ENCODE peak calls at places on chromosome 16, in ten cellular contexts. One of them, this sample, is unnamed.

GRCh38 chr16:85712841-85713240 is 24.1 kb upstream of the GINS2 start:
- DNase-seq in ovary: no peak
- DNase-seq in tibial nerve: no peak
- DNase-seq in GM12878: no peak
- DNase-seq in esophagus squamous epithelium: no peak
- DNase-seq in prostate gland: no peak
- DNase-seq in A549: no peak
- DNase-seq in Peyer's patch: no peak
- DNase-seq in adrenal gland: no peak
- DNase-seq in transverse colon: no peak
- DNase-seq in this sample: no peak

GRCh38 chr16:77288222-77288621 is 89.0 kb downstream of the SYCE1L start:
- DNase-seq in Peyer's patch: no peak
- DNase-seq in tibial nerve: no peak
- DNase-seq in ovary: no peak
- DNase-seq in prostate gland: no peak
- DNase-seq in esophagus squamous epithelium: no peak
- DNase-seq in transverse colon: no peak
- DNase-seq in GM12878: no peak
- DNase-seq in adrenal gland: no peak
- DNase-seq in A549: no peak
- DNase-seq in this sample: no peak

GRCh38 chr16:83205896-83206295 is 579.1 kb downstream of the CDH13 start:
- DNase-seq in ovary: no peak
- DNase-seq in adrenal gland: no peak
- DNase-seq in tibial nerve: no peak
- DNase-seq in esophagus squamous epithelium: no peak
- DNase-seq in Peyer's patch: no peak
- DNase-seq in prostate gland: no peak
- DNase-seq in A549: no peak
- DNase-seq in transverse colon: no peak
- DNase-seq in GM12878: no peak
- DNase-seq in this sample: no peak

GRCh38 chr16:14088155-14088753 is 17.1 kb downstream of the MRTFB start:
- DNase-seq in transverse colon: no peak
- DNase-seq in Peyer's patch: no peak
- DNase-seq in A549: no peak
- DNase-seq in prostate gland: no peak
- DNase-seq in tibial nerve: no peak
- DNase-seq in adrenal gland: no peak
- DNase-seq in esophagus squamous epithelium: no peak
- DNase-seq in ovary: no peak
- DNase-seq in GM12878: no peak
- DNase-seq in this sample: no peak

GRCh38 chr16:79312502-79312901 is 288.0 kb downstream of the MAF start:
- DNase-seq in prostate gland: no peak
- DNase-seq in tibial nerve: no peak
- DNase-seq in adrenal gland: no peak
- DNase-seq in ovary: no peak
- DNase-seq in A549: no peak
- DNase-seq in transverse colon: no peak
- DNase-seq in GM12878: no peak
- DNase-seq in Peyer's patch: no peak
- DNase-seq in esophagus squamous epithelium: no peak
- DNase-seq in this sample: no peak

GRCh38 chr16:23836404-23837291 is 865 bp downstream of the PRKCB start:
- DNase-seq in adrenal gland: no peak
- DNase-seq in tibial nerve: no peak
- DNase-seq in Peyer's patch: peak
- DNase-seq in ovary: no peak
- DNase-seq in prostate gland: no peak
- DNase-seq in GM12878: no peak
- DNase-seq in A549: no peak
- DNase-seq in esophagus squamous epithelium: no peak
- DNase-seq in transverse colon: peak
- DNase-seq in this sample: no peak

GRCh38 chr16:30659507-30660423 is 1.5 kb downstream of the FBRS start:
- DNase-seq in prostate gland: peak
- DNase-seq in A549: no peak
- DNase-seq in esophagus squamous epithelium: no peak
- DNase-seq in transverse colon: peak
- DNase-seq in tibial nerve: no peak
- DNase-seq in Peyer's patch: no peak
- DNase-seq in GM12878: no peak
- DNase-seq in adrenal gland: peak
- DNase-seq in ovary: peak
- DNase-seq in this sample: no peak

GRCh38 chr16:69691980-69692911 is 34.1 kb downstream of the NQO1 start:
- DNase-seq in GM12878: peak
- DNase-seq in prostate gland: no peak
- DNase-seq in ovary: no peak
- DNase-seq in esophagus squamous epithelium: no peak
- DNase-seq in Peyer's patch: no peak
- DNase-seq in tibial nerve: no peak
- DNase-seq in adrenal gland: no peak
- DNase-seq in transverse colon: no peak
- DNase-seq in A549: no peak
- DNase-seq in this sample: no peak

GRCh38 chr16:22070361-22071351 is 21.7 kb upstream of the VWA3A start:
- DNase-seq in adrenal gland: peak
- DNase-seq in transverse colon: no peak
- DNase-seq in A549: no peak
- DNase-seq in ovary: peak
- DNase-seq in prostate gland: peak
- DNase-seq in esophagus squamous epithelium: no peak
- DNase-seq in tibial nerve: no peak
- DNase-seq in GM12878: no peak
- DNase-seq in Peyer's patch: no peak
- DNase-seq in this sample: no peak

GRCh38 chr16:4454618-4455017 is 19.8 kb downstream of the NMRAL1 start:
- DNase-seq in A549: no peak
- DNase-seq in ovary: no peak
- DNase-seq in Peyer's patch: no peak
- DNase-seq in esophagus squamous epithelium: no peak
- DNase-seq in adrenal gland: no peak
- DNase-seq in tibial nerve: no peak
- DNase-seq in transverse colon: no peak
- DNase-seq in prostate gland: no peak
- DNase-seq in GM12878: no peak
- DNase-seq in this sample: no peak

GRCh38 chr16:74480150-74481029 is 59.1 kb upstream of the CLEC18B start:
- DNase-seq in tibial nerve: peak
- DNase-seq in ovary: no peak
- DNase-seq in adrenal gland: no peak
- DNase-seq in esophagus squamous epithelium: no peak
- DNase-seq in GM12878: no peak
- DNase-seq in Peyer's patch: peak
- DNase-seq in A549: peak
- DNase-seq in transverse colon: peak
- DNase-seq in prostate gland: peak
- DNase-seq in this sample: no peak

GRCh38 chr16:1512174-1512573 is 19.0 kb downstream of the TELO2 start:
- DNase-seq in tibial nerve: no peak
- DNase-seq in ovary: no peak
- DNase-seq in GM12878: no peak
- DNase-seq in Peyer's patch: no peak
- DNase-seq in adrenal gland: no peak
- DNase-seq in esophagus squamous epithelium: no peak
- DNase-seq in transverse colon: no peak
- DNase-seq in A549: no peak
- DNase-seq in prostate gland: no peak
- DNase-seq in this sample: no peak

DNA sequence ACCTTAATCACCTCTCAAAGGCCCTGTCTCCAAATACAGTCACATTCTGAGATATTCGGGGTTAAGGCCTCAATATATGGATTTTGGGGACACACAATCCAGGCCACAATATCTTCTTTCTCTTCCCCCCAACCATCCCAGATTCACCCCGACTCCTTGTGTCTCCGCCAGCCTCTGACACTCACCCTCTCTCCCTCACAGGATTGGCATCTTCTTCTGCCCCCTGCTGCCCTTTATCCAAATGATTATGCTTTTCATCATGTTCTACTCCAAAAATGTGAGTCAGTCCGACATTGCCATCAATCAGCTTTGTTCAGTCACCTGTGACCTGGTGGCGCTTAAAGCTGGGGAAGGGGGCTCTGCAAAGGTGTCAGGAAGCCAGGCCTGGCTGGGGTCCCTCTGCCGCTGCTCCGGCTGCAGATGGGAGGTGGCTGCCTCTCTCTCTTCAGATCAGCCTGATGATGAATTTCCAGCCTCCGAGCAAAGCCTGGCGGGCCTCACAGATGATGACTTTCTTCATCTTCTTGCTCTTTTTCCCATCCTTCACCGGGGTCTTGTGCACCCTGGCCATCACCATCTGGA is 35.1 kb downstream of the GDE1 start:
- DNase-seq in tibial nerve: no peak
- DNase-seq in transverse colon: no peak
- DNase-seq in ovary: no peak
- DNase-seq in Peyer's patch: no peak
- DNase-seq in A549: no peak
- DNase-seq in esophagus squamous epithelium: no peak
- DNase-seq in prostate gland: no peak
- DNase-seq in GM12878: no peak
- DNase-seq in adrenal gland: no peak
- DNase-seq in this sample: no peak
- H3K27ac ChIP-seq in tibial nerve: no peak
- H3K27ac ChIP-seq in transverse colon: peak
- H3K27ac ChIP-seq in ovary: no peak
- H3K27ac ChIP-seq in Peyer's patch: no peak
- H3K27ac ChIP-seq in A549: no peak
- H3K27ac ChIP-seq in esophagus squamous epithelium: no peak
- H3K27ac ChIP-seq in prostate gland: no peak
- H3K27ac ChIP-seq in GM12878: no peak
- H3K27ac ChIP-seq in adrenal gland: no peak
- H3K27ac ChIP-seq in this sample: no peak

DNA sequence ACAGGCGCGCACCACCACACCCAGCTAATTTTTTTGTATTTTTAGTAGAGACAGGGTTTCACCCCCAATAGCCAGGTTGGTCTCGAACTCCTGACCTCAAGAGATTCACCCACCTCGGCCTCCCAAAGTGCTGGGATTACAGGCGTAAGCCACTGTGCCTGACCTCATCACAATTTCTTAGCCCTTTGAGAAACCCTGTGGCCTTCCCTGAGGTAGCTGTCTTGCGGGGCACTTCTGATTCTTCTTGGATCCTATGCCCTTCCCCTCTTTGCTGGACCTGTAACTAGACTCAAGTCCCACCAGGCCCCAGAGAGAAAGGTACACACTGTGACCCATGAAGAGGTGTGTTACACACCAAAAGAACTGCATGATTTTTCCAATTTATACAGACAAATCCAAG is 13.5 kb upstream of the CETP start:
- DNase-seq in adrenal gland: no peak
- DNase-seq in A549: no peak
- DNase-seq in Peyer's patch: no peak
- DNase-seq in esophagus squamous epithelium: no peak
- DNase-seq in transverse colon: no peak
- DNase-seq in prostate gland: no peak
- DNase-seq in GM12878: no peak
- DNase-seq in tibial nerve: no peak
- DNase-seq in ovary: peak
- DNase-seq in this sample: no peak
- TF ChIP-seq POLR2A in adrenal gland: no peak
- TF ChIP-seq POLR2A in A549: no peak
- TF ChIP-seq POLR2A in Peyer's patch: no peak
- TF ChIP-seq POLR2A in esophagus squamous epithelium: no peak
- TF ChIP-seq POLR2A in transverse colon: no peak
- TF ChIP-seq POLR2A in prostate gland: no peak
- TF ChIP-seq POLR2A in GM12878: no peak
- TF ChIP-seq POLR2A in tibial nerve: no peak
- TF ChIP-seq POLR2A in ovary: no peak
- TF ChIP-seq POLR2A in this sample: no peak

DNA sequence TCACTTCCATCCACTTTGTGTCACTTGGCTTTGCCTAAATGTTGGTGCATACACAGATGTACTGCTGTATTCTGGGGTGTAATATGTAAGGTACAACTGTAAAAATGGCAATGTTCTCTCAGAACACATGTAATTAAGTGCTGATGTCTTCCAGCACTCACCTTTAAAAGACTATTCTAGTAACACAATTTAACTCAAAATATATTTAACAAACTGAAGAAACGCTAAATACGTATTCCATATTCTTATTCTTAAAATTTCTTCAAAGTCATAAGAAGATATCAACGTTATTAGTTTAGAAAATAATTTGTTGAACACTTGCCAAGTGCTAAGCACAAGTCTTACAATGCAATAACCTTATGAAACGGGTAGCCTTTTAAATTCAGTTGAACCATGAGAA is 3.6 kb downstream of the CMC2 start:
- DNase-seq in ovary: no peak
- DNase-seq in A549: no peak
- DNase-seq in transverse colon: no peak
- DNase-seq in esophagus squamous epithelium: no peak
- DNase-seq in adrenal gland: no peak
- DNase-seq in GM12878: no peak
- DNase-seq in Peyer's patch: no peak
- DNase-seq in tibial nerve: no peak
- DNase-seq in prostate gland: no peak
- DNase-seq in this sample: no peak
- H3K27ac ChIP-seq in ovary: no peak
- H3K27ac ChIP-seq in A549: no peak
- H3K27ac ChIP-seq in transverse colon: no peak
- H3K27ac ChIP-seq in esophagus squamous epithelium: no peak
- H3K27ac ChIP-seq in adrenal gland: no peak
- H3K27ac ChIP-seq in GM12878: peak
- H3K27ac ChIP-seq in Peyer's patch: no peak
- H3K27ac ChIP-seq in tibial nerve: no peak
- H3K27ac ChIP-seq in prostate gland: no peak
- H3K27ac ChIP-seq in this sample: no peak

GRCh38 chr16:56941856-56942331 is 10.0 kb downstream of the HERPUD1 start:
- DNase-seq in GM12878: no peak
- DNase-seq in A549: no peak
- DNase-seq in prostate gland: no peak
- DNase-seq in esophagus squamous epithelium: no peak
- DNase-seq in adrenal gland: no peak
- DNase-seq in tibial nerve: no peak
- DNase-seq in Peyer's patch: no peak
- DNase-seq in transverse colon: no peak
- DNase-seq in ovary: peak
- DNase-seq in this sample: no peak

GRCh38 chr16:56945847-56946527 is 14.0 kb downstream of the HERPUD1 start:
- DNase-seq in ovary: peak
- DNase-seq in A549: no peak
- DNase-seq in GM12878: no peak
- DNase-seq in tibial nerve: no peak
- DNase-seq in Peyer's patch: no peak
- DNase-seq in adrenal gland: no peak
- DNase-seq in transverse colon: no peak
- DNase-seq in prostate gland: no peak
- DNase-seq in esophagus squamous epithelium: no peak
- DNase-seq in this sample: no peak

GRCh38 chr16:56941092-56941491 is 9.2 kb downstream of the HERPUD1 start:
- DNase-seq in adrenal gland: no peak
- DNase-seq in GM12878: no peak
- DNase-seq in tibial nerve: no peak
- DNase-seq in prostate gland: no peak
- DNase-seq in esophagus squamous epithelium: no peak
- DNase-seq in transverse colon: no peak
- DNase-seq in A549: no peak
- DNase-seq in Peyer's patch: no peak
- DNase-seq in ovary: no peak
- DNase-seq in this sample: no peak

GRCh38 chr16:56944954-56945839 is 13.3 kb downstream of the HERPUD1 start:
- DNase-seq in esophagus squamous epithelium: no peak
- DNase-seq in tibial nerve: no peak
- DNase-seq in transverse colon: no peak
- DNase-seq in GM12878: peak
- DNase-seq in prostate gland: no peak
- DNase-seq in adrenal gland: no peak
- DNase-seq in ovary: peak
- DNase-seq in A549: no peak
- DNase-seq in Peyer's patch: no peak
- DNase-seq in this sample: no peak

GRCh38 chr16:56943761-56944375 is 11.9 kb downstream of the HERPUD1 start:
- DNase-seq in Peyer's patch: no peak
- DNase-seq in adrenal gland: no peak
- DNase-seq in tibial nerve: no peak
- DNase-seq in prostate gland: no peak
- DNase-seq in GM12878: no peak
- DNase-seq in transverse colon: no peak
- DNase-seq in A549: no peak
- DNase-seq in ovary: peak
- DNase-seq in esophagus squamous epithelium: no peak
- DNase-seq in this sample: no peak
- TF ChIP-seq POLR2A in Peyer's patch: no peak
- TF ChIP-seq POLR2A in adrenal gland: no peak
- TF ChIP-seq POLR2A in tibial nerve: no peak
- TF ChIP-seq POLR2A in prostate gland: no peak
- TF ChIP-seq POLR2A in GM12878: peak
- TF ChIP-seq POLR2A in transverse colon: no peak
- TF ChIP-seq POLR2A in A549: no peak
- TF ChIP-seq POLR2A in ovary: no peak
- TF ChIP-seq POLR2A in esophagus squamous epithelium: no peak
- TF ChIP-seq POLR2A in this sample: no peak